ENCODE peak calls at places on chromosomes 6 and 20, in five cellular contexts. N, F, S, P and Q are unnamed samples.

GRCh38 chr6:5466459-5466858 is 205.1 kb downstream of the FARS2 start:
- DNase-seq in P (peak; percentile 83), N (no peak), S (no peak), F (no peak), Q (no peak)

GRCh38 chr6:9690388-9690787 is 724.5 kb downstream of the TFAP2A start:
- DNase-seq in N (no peak), F (no peak), P (no peak), S (no peak), Q (no peak)

GRCh38 chr6:44243345-44243744 is 3.6 kb upstream of the HSP90AB1 start:
- DNase-seq in P (no peak), S (no peak), F (no peak), N (no peak), Q (no peak)

GRCh38 chr6:41535766-41536165 is 10.4 kb upstream of the FOXP4 start:
- DNase-seq in F (no peak), P (no peak), N (no peak), S (no peak), Q (no peak)

GRCh38 chr6:163239572-163240340 is 174.8 kb upstream of the QKI start:
- DNase-seq in S (no peak), P (no peak), F (no peak), N (no peak), Q (no peak)

GRCh38 chr6:160197662-160198061 is 61.0 kb downstream of the SLC22A2 start:
- DNase-seq in N (no peak), P (no peak), F (no peak), S (no peak), Q (no peak)

GRCh38 chr6:52953911-52954839 is 40.9 kb downstream of the GSTA4 start:
- DNase-seq in S (no peak), N (no peak), P (no peak), F (no peak), Q (no peak)

GRCh38 chr6:37049990-37050853 is 44.8 kb downstream of the FGD2 start:
- DNase-seq in N (peak; percentile 96), S (peak; percentile 86), P (no peak), F (no peak), Q (peak; percentile 67)

GRCh38 chr20:2005831-2006426 is 12.1 kb upstream of the PDYN start:
- DNase-seq in P (peak; percentile 55), N (peak; percentile 35), S (peak; percentile 56), F (peak; percentile 91), Q (peak; percentile 24)